ENCODE peak calls at places on chromosomes 6 and 20, in seven cellular contexts. One of them, this sample, is unnamed.

GRCh38 chr20:23515250-23515939 is 24.5 kb downstream of the CST8 start:
- DNase-seq in pons: no peak
- DNase-seq in foreskin keratinocyte: peak; percentile 48
- DNase-seq in GM12891: no peak
- DNase-seq in K562: no peak
- DNase-seq in DMS 273 treated with DMSO at 0.1 percent for 48 hours: no peak
- DNase-seq in NCI-H446 treated with DMSO at 0.1 percent for 48 hours: no peak
- DNase-seq in this sample: no peak

GRCh38 chr20:45908086-45908485 is 3.9 kb downstream of the PLTP start:
- DNase-seq in GM12891: no peak
- DNase-seq in foreskin keratinocyte: no peak
- DNase-seq in pons: no peak
- DNase-seq in DMS 273 treated with DMSO at 0.1 percent for 48 hours: no peak
- DNase-seq in K562: no peak
- DNase-seq in NCI-H446 treated with DMSO at 0.1 percent for 48 hours: no peak
- DNase-seq in this sample: no peak

GRCh38 chr6:74366634-74367033 is 670.6 kb downstream of the CD109 start:
- DNase-seq in K562: no peak
- DNase-seq in NCI-H446 treated with DMSO at 0.1 percent for 48 hours: no peak
- DNase-seq in DMS 273 treated with DMSO at 0.1 percent for 48 hours: no peak
- DNase-seq in GM12891: no peak
- DNase-seq in foreskin keratinocyte: peak; percentile 50
- DNase-seq in pons: no peak
- DNase-seq in this sample: no peak

GRCh38 chr20:18388860-18389259 is 78.0 kb downstream of the DZANK1 start:
- DNase-seq in DMS 273 treated with DMSO at 0.1 percent for 48 hours: no peak
- DNase-seq in NCI-H446 treated with DMSO at 0.1 percent for 48 hours: no peak
- DNase-seq in foreskin keratinocyte: peak; percentile 73
- DNase-seq in pons: no peak
- DNase-seq in GM12891: no peak
- DNase-seq in K562: no peak
- DNase-seq in this sample: no peak

GRCh38 chr6:67133973-67134372 is 1426.9 kb upstream of the EYS start:
- DNase-seq in NCI-H446 treated with DMSO at 0.1 percent for 48 hours: no peak
- DNase-seq in K562: no peak
- DNase-seq in DMS 273 treated with DMSO at 0.1 percent for 48 hours: no peak
- DNase-seq in GM12891: no peak
- DNase-seq in pons: no peak
- DNase-seq in foreskin keratinocyte: no peak
- DNase-seq in this sample: no peak

GRCh38 chr20:50320910-50321796 is 130.5 kb downstream of the CEBPB start:
- DNase-seq in NCI-H446 treated with DMSO at 0.1 percent for 48 hours: no peak
- DNase-seq in GM12891: no peak
- DNase-seq in pons: no peak
- DNase-seq in DMS 273 treated with DMSO at 0.1 percent for 48 hours: no peak
- DNase-seq in K562: peak; percentile 93
- DNase-seq in foreskin keratinocyte: peak; percentile 92
- DNase-seq in this sample: no peak

GRCh38 chr6:16585805-16586204 is 175.5 kb downstream of the ATXN1 start:
- DNase-seq in foreskin keratinocyte: no peak
- DNase-seq in GM12891: no peak
- DNase-seq in K562: no peak
- DNase-seq in DMS 273 treated with DMSO at 0.1 percent for 48 hours: no peak
- DNase-seq in NCI-H446 treated with DMSO at 0.1 percent for 48 hours: no peak
- DNase-seq in pons: no peak
- DNase-seq in this sample: no peak

GRCh38 chr6:119129968-119130484 is 51.6 kb upstream of the FAM184A start:
- DNase-seq in GM12891: no peak
- DNase-seq in NCI-H446 treated with DMSO at 0.1 percent for 48 hours: peak; percentile 22
- DNase-seq in K562: peak; percentile 38
- DNase-seq in foreskin keratinocyte: peak; percentile 74
- DNase-seq in DMS 273 treated with DMSO at 0.1 percent for 48 hours: no peak
- DNase-seq in pons: no peak
- DNase-seq in this sample: peak; percentile 21

GRCh38 chr6:129901910-129902309 is 40.8 kb upstream of the TMEM244 start:
- DNase-seq in K562: no peak
- DNase-seq in NCI-H446 treated with DMSO at 0.1 percent for 48 hours: no peak
- DNase-seq in foreskin keratinocyte: peak; percentile 81
- DNase-seq in pons: no peak
- DNase-seq in GM12891: no peak
- DNase-seq in DMS 273 treated with DMSO at 0.1 percent for 48 hours: no peak
- DNase-seq in this sample: no peak

GRCh38 chr6:124970243-124970642 is 8.0 kb downstream of the RNF217 start:
- DNase-seq in DMS 273 treated with DMSO at 0.1 percent for 48 hours: no peak
- DNase-seq in NCI-H446 treated with DMSO at 0.1 percent for 48 hours: no peak
- DNase-seq in K562: no peak
- DNase-seq in pons: no peak
- DNase-seq in GM12891: no peak
- DNase-seq in foreskin keratinocyte: no peak
- DNase-seq in this sample: no peak

GRCh38 chr6:169289257-169289656 is 35.6 kb upstream of the THBS2 start:
- DNase-seq in foreskin keratinocyte: no peak
- DNase-seq in pons: no peak
- DNase-seq in DMS 273 treated with DMSO at 0.1 percent for 48 hours: no peak
- DNase-seq in K562: no peak
- DNase-seq in GM12891: no peak
- DNase-seq in NCI-H446 treated with DMSO at 0.1 percent for 48 hours: no peak
- DNase-seq in this sample: no peak